ENCODE peak calls at places on chromosomes 13 and 19, in four cellular contexts. L is astrocyte of the cerebellum, V is fibroblast of the aortic adventitia, P is uterus. G is an unnamed sample.

GRCh38 chr19:33998739-33999345 is 173.5 kb upstream of the LSM14A start:
- DNase-seq in V (peak), P (no peak), L (no peak), G (peak)

GRCh38 chr19:35436477-35437141 is 11.4 kb upstream of the FFAR2 start:
- DNase-seq in P (peak), V (peak), L (no peak), G (peak)

GRCh38 chr19:48896191-48896720 is 2.3 kb downstream of the TULP2 start:
- DNase-seq in V (no peak), P (peak), L (no peak), G (peak)

GRCh38 chr19:3243851-3244700 is 19.6 kb downstream of the CELF5 start:
- DNase-seq in P (no peak), V (peak), L (peak), G (peak)

GRCh38 chr19:55440411-55441105 is 2.5 kb downstream of the SHISA7 start:
- DNase-seq in V (no peak), L (no peak), P (no peak), G (no peak)

GRCh38 chr13:26984337-26984736 is 187.3 kb downstream of the USP12 start:
- DNase-seq in P (no peak), V (peak), L (no peak), G (no peak)

GRCh38 chr19:34336781-34337271 is 28.2 kb upstream of the GPI start:
- DNase-seq in P (no peak), V (peak), L (no peak), G (peak)

GRCh38 chr13:50081106-50081898 is 66.1 kb downstream of the KCNRG start:
- DNase-seq in V (no peak), L (no peak), P (peak), G (no peak)

GRCh38 chr13:34358811-34359513 is 541.0 kb downstream of the RFC3 start:
- DNase-seq in L (peak), P (no peak), V (peak), G (peak)

GRCh38 chr13:71118779-71119364 is 748.1 kb downstream of the DACH1 start:
- DNase-seq in V (no peak), L (no peak), P (no peak), G (no peak)

GRCh38 chr13:109787135-109787954 is 962 bp upstream of the IRS2 start:
- DNase-seq in P (peak), L (no peak), V (no peak), G (peak)

GRCh38 chr19:4064551-4065260 is 2.0 kb downstream of the ZBTB7A start:
- DNase-seq in P (peak), V (no peak), L (no peak), G (no peak)

GRCh38 chr19:40219721-40220276 is 1.6 kb upstream of the TTC9B start:
- DNase-seq in P (no peak), L (no peak), V (peak), G (peak)

GRCh38 chr19:30968210-30968609 is 381.0 kb downstream of the TSHZ3 start:
- DNase-seq in V (peak), L (no peak), P (no peak), G (peak)

GRCh38 chr13:75901509-75901908 is 265.4 kb downstream of the LMO7 start:
- DNase-seq in P (no peak), V (no peak), L (no peak), G (no peak)

GRCh38 chr13:83498486-83499190 is 383.6 kb downstream of the SLITRK1 start:
- DNase-seq in V (peak), P (no peak), L (peak), G (peak)

GRCh38 chr13:46717275-46717674 is 79.7 kb downstream of the ESD start:
- DNase-seq in V (no peak), L (no peak), P (no peak), G (no peak)

GRCh38 chr19:1748115-1748702 is 5.1 kb upstream of the ONECUT3 start:
- DNase-seq in L (no peak), V (no peak), P (no peak), G (no peak)

GRCh38 chr13:28574617-28575142 is 79.8 kb upstream of the FLT1 start:
- DNase-seq in P (no peak), V (peak), L (peak), G (peak)

GRCh38 chr13:67934615-67935330 is 704.6 kb upstream of the PCDH9 start:
- DNase-seq in P (no peak), V (no peak), L (no peak), G (no peak)

GRCh38 chr19:566844-567243 is 5.6 kb upstream of the BSG start:
- DNase-seq in L (no peak), V (no peak), P (no peak), G (no peak)

GRCh38 chr19:40907968-40908735 is 26.1 kb upstream of the CYP2A7 start:
- DNase-seq in L (no peak), V (no peak), P (no peak), G (no peak)

GRCh38 chr19:5309438-5310204 is 31.0 kb downstream of the PTPRS start:
- DNase-seq in L (no peak), P (no peak), V (peak), G (no peak)

GRCh38 chr13:113916330-113916815 is 52.5 kb upstream of the GAS6 start:
- DNase-seq in L (no peak), P (peak), V (peak), G (peak)

GRCh38 chr13:43664700-43665191 is 122.0 kb downstream of the ENOX1 start:
- DNase-seq in V (peak), P (peak), L (peak), G (peak)

GRCh38 chr13:113597386-113598080 is 13.0 kb downstream of the TFDP1 start:
- DNase-seq in L (no peak), P (no peak), V (no peak), G (no peak)

GRCh38 chr13:51315658-51316057 is 23.8 kb upstream of the SERPINE3 start:
- DNase-seq in V (peak), L (no peak), P (no peak), G (no peak)

GRCh38 chr13:45718063-45718462 is 15.9 kb downstream of the CBY2 start:
- DNase-seq in V (peak), L (no peak), P (no peak), G (peak)

GRCh38 chr13:87311165-87311564 is 360.0 kb upstream of the SLITRK5 start:
- DNase-seq in L (no peak), P (no peak), V (no peak), G (no peak)

GRCh38 chr19:46824887-46825730 is 25.5 kb downstream of the AP2S1 start:
- DNase-seq in V (no peak), L (no peak), P (no peak), G (peak)

GRCh38 chr13:22665531-22665930 is 515.2 kb upstream of the SGCG start:
- DNase-seq in V (no peak), L (no peak), P (no peak), G (no peak)

GRCh38 chr19:45472557-45473365 is 5.0 kb downstream of the FOSB start:
- DNase-seq in P (no peak), V (no peak), L (no peak), G (peak)

GRCh38 chr13:101202590-101202989 is 213.7 kb downstream of the NALCN start:
- DNase-seq in V (no peak), L (no peak), P (no peak), G (no peak)

GRCh38 chr19:15928321-15928720 is 6.0 kb downstream of the CYP4F11 start:
- DNase-seq in L (no peak), V (no peak), P (no peak), G (no peak)

GRCh38 chr13:64078480-64078936 is 2662.9 kb upstream of the PCDH20 start:
- DNase-seq in V (no peak), L (no peak), P (no peak), G (no peak)

DNA sequence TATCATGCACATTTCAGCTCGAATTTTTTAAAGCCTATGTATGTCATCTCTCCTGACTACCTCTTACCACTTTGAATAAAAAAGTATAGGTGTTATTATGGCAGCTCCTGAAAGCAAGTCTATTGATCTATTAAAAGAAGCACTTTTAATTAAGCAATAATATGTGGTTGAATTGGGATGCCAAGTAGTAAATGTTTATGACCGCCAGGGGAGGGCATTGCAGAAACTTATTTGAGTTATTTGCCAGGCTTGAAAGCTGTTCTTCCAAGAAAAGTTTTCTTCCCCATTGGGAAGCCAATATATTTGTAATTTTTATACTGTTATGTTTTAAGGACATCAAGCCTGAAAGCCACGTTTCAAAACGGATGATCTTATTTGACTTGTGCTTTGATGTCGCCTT is 88.1 kb upstream of the SOX21 start:
- DNase-seq in V (no peak), P (no peak), L (no peak), G (no peak)
- TF ChIP-seq CTCF in V (peak), P (no peak), L (no peak), G (no peak)

GRCh38 chr13:90867336-90867683 is 480.2 kb upstream of the MIR17HG start:
- DNase-seq in P (peak), V (peak), L (peak), G (peak)
- TF ChIP-seq CTCF in P (no peak), V (peak), L (peak), G (peak)

GRCh38 chr19:38384209-38385027 is 3.4 kb downstream of the GGN start:
- DNase-seq in P (no peak), V (no peak), L (no peak), G (no peak)
- TF ChIP-seq CTCF in P (no peak), V (peak), L (peak), G (peak)

DNA sequence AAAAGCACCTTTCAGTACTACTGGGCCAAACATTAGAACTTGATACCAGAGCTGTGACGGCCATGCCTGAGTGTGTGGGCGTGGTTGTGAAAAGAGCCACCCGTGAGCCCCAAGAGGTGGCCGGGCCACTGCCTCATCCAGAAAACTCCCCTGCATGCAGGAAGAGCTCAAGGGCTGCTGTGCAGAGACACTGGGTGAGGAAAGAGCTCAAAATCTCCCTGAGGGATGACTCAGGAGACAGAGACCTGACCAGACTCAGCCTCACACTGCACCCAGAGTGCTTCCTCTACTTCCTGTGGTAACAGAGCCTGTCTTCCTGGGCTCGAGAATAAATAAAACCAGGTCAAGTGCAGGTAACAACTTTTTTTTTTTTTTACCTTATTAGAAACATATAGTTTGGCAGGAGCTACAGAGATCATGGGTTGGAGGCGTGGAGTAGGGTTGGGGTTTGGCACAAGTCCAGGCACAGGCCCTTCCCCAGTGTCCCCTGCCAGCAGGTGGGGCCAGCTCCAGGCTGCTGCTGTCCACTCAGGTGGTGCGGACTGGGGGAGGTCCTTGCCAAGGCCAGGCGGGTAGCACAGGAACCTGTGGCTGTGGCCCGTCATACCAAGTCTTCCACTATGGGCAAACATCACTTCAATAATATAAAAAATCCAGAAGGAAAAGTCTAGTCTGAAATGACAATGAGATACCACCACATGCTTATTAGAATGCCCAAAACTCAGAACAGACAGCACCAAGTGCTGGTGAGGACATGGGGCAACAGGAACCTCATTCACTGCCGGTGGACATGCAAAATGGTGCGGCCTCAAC is 25.5 kb downstream of the ELL start:
- DNase-seq in P (no peak), V (peak), L (no peak), G (peak)
- TF ChIP-seq CTCF in P (no peak), V (no peak), L (no peak), G (no peak)

GRCh38 chr19:53432088-53432661 is 391 bp downstream of the ZNF761 start:
- DNase-seq in P (peak), V (peak), L (no peak), G (peak)

GRCh38 chr19:53431399-53432087 is at the start of gene ZNF761:
- DNase-seq in V (peak), L (peak), P (peak), G (peak)
- TF ChIP-seq CTCF in V (peak), L (peak), P (peak), G (peak)

DNA sequence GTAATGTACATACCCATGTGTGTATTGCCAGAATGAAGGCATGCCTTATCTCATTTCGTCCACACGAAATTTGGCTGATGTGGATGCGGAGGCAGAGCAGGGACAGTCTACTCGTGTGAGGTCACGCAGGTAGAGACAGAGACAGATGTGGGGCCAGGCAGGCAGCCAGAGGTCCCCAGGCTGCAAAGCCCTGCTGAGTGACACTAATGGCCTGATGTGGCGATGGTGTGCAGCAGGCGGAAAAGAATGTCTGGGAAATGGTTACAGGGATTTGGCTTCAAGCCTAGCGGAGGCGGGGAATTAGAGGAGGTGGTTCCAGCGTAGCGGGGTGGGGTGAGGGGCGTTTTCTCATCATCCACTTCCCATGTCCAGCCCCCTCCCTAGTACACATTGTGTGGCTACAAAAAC is 4.2 kb upstream of the IZUMO2 start:
- DNase-seq in P (no peak), V (no peak), L (no peak), G (no peak)
- TF ChIP-seq CTCF in P (no peak), V (no peak), L (no peak), G (no peak)

DNA sequence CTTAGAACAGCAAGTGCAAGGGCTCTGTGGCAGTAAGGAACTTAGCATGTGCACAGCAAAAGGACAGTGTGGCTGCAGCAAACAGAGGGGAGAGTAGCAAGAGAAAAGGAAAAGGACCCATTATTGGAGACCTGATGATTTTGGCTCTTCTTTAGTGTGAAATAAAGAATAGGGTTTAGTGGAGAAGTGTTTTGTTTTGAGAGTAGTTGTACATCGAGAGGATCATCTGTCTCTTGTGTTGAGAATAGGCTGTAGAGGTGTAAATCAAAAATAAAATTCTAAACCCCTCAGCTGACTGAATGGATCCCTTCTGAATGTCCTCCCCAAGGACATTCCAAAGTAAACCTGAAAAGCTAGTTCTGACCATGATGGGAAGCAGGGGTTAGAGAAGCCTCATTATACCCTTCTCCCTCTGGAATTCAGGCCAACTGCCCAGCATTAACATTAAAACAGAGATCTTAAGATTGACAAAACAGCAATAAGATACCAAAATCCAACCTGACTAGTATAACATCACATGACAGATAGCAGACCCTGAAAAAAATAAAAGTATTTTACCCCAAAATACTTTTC is 73.6 kb upstream of the OBI1 start:
- DNase-seq in V (no peak), L (no peak), P (no peak), G (no peak)
- TF ChIP-seq CTCF in V (no peak), L (no peak), P (no peak), G (no peak)